ENCODE peak calls at places on chromosome 22, in four cellular contexts. Q, P, X and B are unnamed samples.

GRCh38 chr22:22395230-22395629 is 113.3 kb downstream of the ZNF280B start:
- DNase-seq in X (no peak), P (no peak), Q (no peak), B (no peak)

GRCh38 chr22:24379536-24379935 is 47.9 kb upstream of the ADORA2A start:
- DNase-seq in X (peak; percentile 24), P (no peak), Q (no peak), B (no peak)

GRCh38 chr22:43345761-43346261 is 2.6 kb upstream of the SCUBE1 start:
- DNase-seq in P (no peak), X (no peak), Q (no peak), B (no peak)

GRCh38 chr22:20244744-20245576 is 23.2 kb downstream of the RTN4R start:
- DNase-seq in Q (no peak), X (peak; percentile 46), P (no peak), B (no peak)

GRCh38 chr22:17098379-17098819 is 13.6 kb downstream of the IL17RA start:
- DNase-seq in X (peak; percentile 54), Q (no peak), P (peak; percentile 57), B (no peak)

GRCh38 chr22:46349681-46350080 is 14.2 kb downstream of the TRMU start:
- DNase-seq in P (peak; percentile 67), Q (no peak), X (no peak), B (no peak)

GRCh38 chr22:47210686-47211085 is 448.2 kb downstream of the TBC1D22A start:
- DNase-seq in P (no peak), Q (no peak), X (no peak), B (no peak)

GRCh38 chr22:28187612-28188011 is 268.6 kb upstream of the PITPNB start:
- DNase-seq in Q (no peak), X (no peak), P (no peak), B (no peak)

GRCh38 chr22:44710474-44711235 is 8.7 kb downstream of the PRR5 start:
- DNase-seq in Q (no peak), P (no peak), X (peak; percentile 24), B (no peak)

GRCh38 chr22:40529817-40530216 is 106.7 kb downstream of the MRTFA start:
- DNase-seq in X (no peak), P (no peak), Q (no peak), B (no peak)

GRCh38 chr22:35587447-35587870 is 29.7 kb downstream of the MB start:
- DNase-seq in X (no peak), P (peak; percentile 66), Q (peak; percentile 91), B (no peak)

GRCh38 chr22:26770624-26771023 is 113.2 kb downstream of the MIAT start:
- DNase-seq in Q (no peak), P (no peak), X (no peak), B (no peak)

GRCh38 chr22:43491737-43492136 is 79.9 kb downstream of the MPPED1 start:
- DNase-seq in Q (no peak), P (no peak), X (no peak), B (no peak)

GRCh38 chr22:44918166-44918924 is 91.5 kb downstream of the PHF21B start:
- DNase-seq in Q (peak; percentile 6), P (no peak), X (no peak), B (no peak)

GRCh38 chr22:31346733-31347250 is 646 bp upstream of the PATZ1 start:
- DNase-seq in Q (peak; percentile 61), X (peak; percentile 24), P (peak; percentile 72), B (peak; percentile 68)

GRCh38 chr22:35987487-35987886 is 41.1 kb downstream of the RBFOX2 start:
- DNase-seq in P (no peak), Q (no peak), X (no peak), B (no peak)

GRCh38 chr22:22201185-22201924 is 43.2 kb upstream of the VPREB1 start:
- DNase-seq in Q (peak; percentile 58), P (no peak), X (no peak), B (peak; percentile 88)

DNA sequence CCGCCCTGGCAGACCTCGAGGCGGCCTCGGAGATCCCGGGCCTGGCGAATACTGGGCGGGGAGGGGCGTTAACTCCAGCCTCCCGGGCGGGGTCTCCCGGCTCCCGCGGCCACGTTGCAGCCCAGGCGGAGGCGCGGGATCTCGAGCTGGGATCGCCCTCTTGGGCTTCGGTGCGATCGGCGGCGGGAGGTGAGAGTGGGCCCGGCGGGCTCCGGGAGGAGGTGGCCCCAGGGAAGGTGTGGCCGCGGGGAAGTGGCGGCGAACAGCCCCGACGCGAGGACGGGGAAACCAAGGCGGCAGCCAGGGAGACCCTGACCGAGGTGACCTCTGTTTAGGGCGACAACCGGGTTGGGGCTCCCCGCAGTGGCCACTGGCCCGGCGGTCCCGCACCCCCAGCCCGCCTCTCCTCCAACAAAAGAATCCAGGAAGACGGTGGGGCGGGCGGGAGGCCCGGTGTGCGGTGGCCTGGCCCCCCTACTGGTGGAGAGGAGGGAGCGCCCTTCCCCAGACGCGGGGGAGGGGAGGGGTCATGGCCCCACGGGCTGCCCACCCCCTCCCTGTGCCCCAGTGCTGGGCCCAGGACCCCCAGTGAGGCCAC is at the start of gene PHETA2:
- DNase-seq in Q (peak; percentile 57), X (peak; percentile 44), P (peak; percentile 59), B (no peak)
- H3K27ac ChIP-seq in Q (peak within 1 kb of the TSS; percentile 92), X (peak within 1 kb of the TSS; percentile 57), P (peak within 1 kb of the TSS; percentile 86), B (no peak within 1 kb of the TSS)

GRCh38 chr22:50444663-50445062 is 30.2 kb downstream of the SBF1 start:
- DNase-seq in Q (no peak), P (peak; percentile 44), X (no peak), B (no peak)
- H3K4me3 ChIP-seq in Q (no peak overlapping the region), P (no peak overlapping the region), X (no peak overlapping the region), B (no peak overlapping the region)

DNA sequence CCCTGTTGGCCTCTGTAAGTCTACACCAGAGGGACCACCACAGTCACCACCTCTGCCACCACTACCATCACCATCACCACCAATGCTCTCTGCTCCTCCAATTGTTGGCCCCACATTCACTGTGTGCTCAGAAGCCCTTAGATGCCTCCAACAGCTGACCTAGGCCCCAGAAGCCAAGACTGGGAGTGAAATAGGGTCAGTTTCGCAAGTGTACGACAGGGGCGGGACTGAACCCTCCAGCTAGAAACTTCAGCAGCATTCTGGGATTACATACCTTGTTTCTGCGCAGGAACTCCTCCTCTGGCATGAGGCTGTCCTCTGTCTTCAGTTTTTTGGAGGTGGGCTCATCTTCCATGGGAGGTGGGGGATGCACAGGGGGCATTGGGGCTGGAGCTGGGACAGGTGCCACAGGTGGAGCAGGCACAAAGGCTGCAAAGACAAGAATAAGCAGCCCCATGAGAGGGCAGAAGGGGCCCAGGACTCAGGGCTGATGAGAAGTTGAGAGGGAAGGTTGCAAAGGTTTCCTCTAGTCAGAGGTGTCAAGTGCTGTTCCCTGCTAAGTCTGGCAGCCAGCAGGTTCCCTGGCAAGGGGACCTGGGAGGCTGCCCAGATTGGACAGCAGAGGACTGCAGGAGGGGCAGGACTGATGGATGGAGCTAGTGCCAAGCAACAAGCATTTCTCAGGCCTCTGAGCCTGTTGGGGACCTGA is 10.2 kb upstream of the TBC1D10A start:
- DNase-seq in X (no peak), P (no peak), Q (peak; percentile 68), B (no peak)
- H3K4me1 ChIP-seq in X (peaks cover 6% of the 10 kb centered on the region), P (peaks cover 8% of the 10 kb centered on the region), Q (peaks cover 68% of the 10 kb centered on the region), B (no peaks in the 10 kb centered on the region)

DNA sequence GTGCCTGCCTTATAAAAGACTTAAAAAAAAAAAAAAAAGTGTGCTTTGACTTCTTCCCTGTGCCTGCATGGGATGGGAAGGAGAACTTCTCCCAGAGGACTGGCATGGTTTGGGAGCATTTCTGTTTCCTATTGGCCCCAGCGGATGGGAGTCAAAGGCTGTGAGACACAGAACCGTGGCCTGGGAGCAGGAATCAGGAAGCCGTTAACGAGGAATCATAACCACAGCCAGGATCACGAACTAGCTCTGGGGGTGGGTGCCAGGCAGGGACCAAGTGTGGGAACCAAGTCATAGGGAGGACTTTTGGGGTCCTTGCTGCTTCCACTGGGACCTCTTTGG is 526 bp downstream of the C1QTNF6 start:
- DNase-seq in P (no peak), Q (no peak), X (no peak), B (no peak)
- H3K27ac ChIP-seq in P (peak overlapping the region; percentile 64), Q (peak overlapping the region; percentile 86), X (no peak overlapping the region), B (no peak overlapping the region)

GRCh38 chr22:37211075-37211852 is 1.0 kb downstream of the SSTR3 start:
- DNase-seq in Q (no peak), P (no peak), X (no peak), B (no peak)

GRCh38 chr22:37212174-37212906 is at the start of gene SSTR3:
- DNase-seq in X (no peak), Q (no peak), P (peak; percentile 46), B (no peak)

GRCh38 chr22:37210041-37210803 is 2.1 kb downstream of the SSTR3 start:
- DNase-seq in X (no peak), P (no peak), Q (no peak), B (no peak)

GRCh38 chr22:37213218-37213855 is 1.1 kb upstream of the SSTR3 start:
- DNase-seq in P (no peak), X (no peak), Q (no peak), B (no peak)

DNA sequence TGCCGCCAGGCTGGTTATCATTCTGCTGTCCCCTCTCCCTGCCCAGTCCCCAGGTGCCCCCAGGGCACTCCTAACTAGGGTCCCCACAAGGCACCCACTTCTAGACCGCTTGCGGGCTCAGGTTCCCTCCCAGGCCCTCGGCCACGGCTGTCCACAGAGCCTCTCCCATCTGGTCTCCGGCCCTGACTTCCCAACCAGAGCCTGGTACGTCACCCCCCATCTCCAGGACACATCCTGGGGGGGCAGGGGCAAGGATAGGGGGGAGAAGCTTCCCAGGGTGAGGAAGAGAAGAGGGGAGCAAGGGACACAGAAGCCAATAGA is 464 bp downstream of the SSTR3 start:
- DNase-seq in X (no peak), P (no peak), Q (no peak), B (no peak)
- H3K4me3 ChIP-seq in X (no peak overlapping the region), P (no peak overlapping the region), Q (no peak overlapping the region), B (no peak overlapping the region)

GRCh38 chr22:50525991-50526848 is 822 bp upstream of the SCO2 start:
- DNase-seq in Q (peak; percentile 85), X (peak; percentile 85), P (peak; percentile 85), B (peak; percentile 94)
- H3K4me1 ChIP-seq in Q (peaks cover 76% of the 10 kb centered on the region), X (peaks cover 50% of the 10 kb centered on the region), P (peaks cover 52% of the 10 kb centered on the region), B (peaks cover 4% of the 10 kb centered on the region)